ENCODE peak calls at places on chromosomes 3 and 15, in five cellular contexts. One of them, this sample, is unnamed.

GRCh38 chr3:61381745-61382392 is 130.6 kb upstream of the FHIT start:
- DNase-seq in effector memory CD4-positive, alpha-beta T cell: no peak
- DNase-seq in fibroblast of the aortic adventitia: peak
- DNase-seq in fibroblast of mammary gland: peak
- DNase-seq in Panc1: no peak
- DNase-seq in this sample: peak

GRCh38 chr15:89143503-89144162 is 55.4 kb downstream of the ABHD2 start:
- DNase-seq in effector memory CD4-positive, alpha-beta T cell: no peak
- DNase-seq in fibroblast of mammary gland: peak
- DNase-seq in fibroblast of the aortic adventitia: peak
- DNase-seq in Panc1: no peak
- DNase-seq in this sample: peak

GRCh38 chr3:177598110-177598833 is 401.0 kb upstream of the TBL1XR1 start:
- DNase-seq in effector memory CD4-positive, alpha-beta T cell: no peak
- DNase-seq in Panc1: no peak
- DNase-seq in fibroblast of mammary gland: no peak
- DNase-seq in fibroblast of the aortic adventitia: peak
- DNase-seq in this sample: no peak

GRCh38 chr15:25643120-25643519 is 204.3 kb upstream of the UBE3A start:
- DNase-seq in effector memory CD4-positive, alpha-beta T cell: no peak
- DNase-seq in fibroblast of mammary gland: no peak
- DNase-seq in fibroblast of the aortic adventitia: no peak
- DNase-seq in Panc1: no peak
- DNase-seq in this sample: no peak

GRCh38 chr3:60856299-60857046 is 394.8 kb downstream of the FHIT start:
- DNase-seq in fibroblast of the aortic adventitia: no peak
- DNase-seq in fibroblast of mammary gland: no peak
- DNase-seq in Panc1: no peak
- DNase-seq in effector memory CD4-positive, alpha-beta T cell: no peak
- DNase-seq in this sample: no peak

GRCh38 chr15:60905587-60905986 is 323.5 kb downstream of the RORA start:
- DNase-seq in fibroblast of the aortic adventitia: no peak
- DNase-seq in Panc1: no peak
- DNase-seq in effector memory CD4-positive, alpha-beta T cell: no peak
- DNase-seq in fibroblast of mammary gland: no peak
- DNase-seq in this sample: no peak

GRCh38 chr3:115549111-115549510 is 74.2 kb upstream of the GAP43 start:
- DNase-seq in fibroblast of mammary gland: peak
- DNase-seq in Panc1: no peak
- DNase-seq in fibroblast of the aortic adventitia: peak
- DNase-seq in effector memory CD4-positive, alpha-beta T cell: no peak
- DNase-seq in this sample: peak

GRCh38 chr3:29649815-29650547 is 369.1 kb downstream of the RBMS3 start:
- DNase-seq in Panc1: no peak
- DNase-seq in fibroblast of the aortic adventitia: peak
- DNase-seq in effector memory CD4-positive, alpha-beta T cell: no peak
- DNase-seq in fibroblast of mammary gland: peak
- DNase-seq in this sample: peak

GRCh38 chr3:165895919-165896318 is 58.7 kb upstream of the BCHE start:
- DNase-seq in Panc1: no peak
- DNase-seq in effector memory CD4-positive, alpha-beta T cell: no peak
- DNase-seq in fibroblast of mammary gland: peak
- DNase-seq in fibroblast of the aortic adventitia: no peak
- DNase-seq in this sample: no peak

This sample was measured in cardiac fibroblast.